ENCODE peak calls at places on chromosomes 2 and 18, in ten cellular contexts. O, U, T, G, Q, R, C, Z, E and I are unnamed samples.

GRCh38 chr2:235595420-235596010 is 101.7 kb downstream of the AGAP1 start:
- DNase-seq in C (peak; percentile 67), R (no peak), Q (peak; percentile 29), O (peak; percentile 69), T (peak; percentile 89), Z (no peak), E (peak; percentile 58), U (peak; percentile 85), G (no peak), I (peak; percentile 41)

GRCh38 chr2:25672500-25673169 is 742 bp downstream of the DTNB start:
- DNase-seq in O (peak; percentile 29), R (peak; percentile 56), T (peak; percentile 23), Z (peak; percentile 40), Q (peak; percentile 77), U (peak; percentile 80), C (peak; percentile 70), G (peak; percentile 43), E (peak; percentile 66), I (peak; percentile 45)

GRCh38 chr18:10771053-10771709 is 245.4 kb downstream of the NAPG start:
- DNase-seq in C (no peak), E (no peak), R (peak; percentile 13), T (no peak), O (no peak), Q (no peak), Z (no peak), U (no peak), G (no peak), I (no peak)

GRCh38 chr2:96247009-96247408 is 18.8 kb downstream of the TMEM127 start:
- DNase-seq in T (no peak), G (no peak), R (no peak), C (no peak), Q (no peak), O (no peak), U (no peak), E (no peak), Z (no peak), I (no peak)

GRCh38 chr2:8984152-8984551 is 19.3 kb downstream of the MBOAT2 start:
- DNase-seq in T (peak; percentile 15), U (no peak), E (no peak), C (no peak), Z (no peak), O (no peak), G (no peak), Q (no peak), R (no peak), I (no peak)

GRCh38 chr2:30232801-30233130 is 1.4 kb downstream of the LBH start:
- DNase-seq in R (no peak), E (no peak), Q (peak; percentile 46), U (no peak), O (no peak), T (peak; percentile 41), G (no peak), Z (no peak), C (no peak), I (no peak)

GRCh38 chr2:289362-290089 is 1.6 kb upstream of the ALKAL2 start:
- DNase-seq in O (no peak), Q (no peak), T (peak; percentile 16), C (peak; percentile 53), G (no peak), Z (no peak), U (peak; percentile 74), R (no peak), E (no peak), I (peak; percentile 40)

GRCh38 chr2:205612661-205613060 is 69.6 kb upstream of the NRP2 start:
- DNase-seq in O (no peak), C (no peak), U (no peak), G (no peak), E (no peak), R (no peak), Q (no peak), T (no peak), Z (no peak), I (no peak)

GRCh38 chr2:206642075-206643025 is at the start of gene FAM237A:
- DNase-seq in Z (no peak), T (peak; percentile 81), U (peak; percentile 78), R (no peak), E (no peak), O (no peak), C (no peak), G (no peak), Q (no peak), I (no peak)

GRCh38 chr2:235091421-235091820 is 139.6 kb downstream of the SH3BP4 start:
- DNase-seq in C (no peak), O (no peak), T (peak; percentile 49), R (no peak), U (no peak), E (no peak), Q (no peak), Z (no peak), G (no peak), I (no peak)

GRCh38 chr18:35355140-35355618 is 11.0 kb upstream of the ZNF24 start:
- DNase-seq in Q (peak; percentile 76), U (peak; percentile 62), O (peak; percentile 64), G (peak; percentile 44), E (peak; percentile 90), T (peak; percentile 89), C (peak; percentile 83), Z (no peak), R (peak; percentile 21), I (peak; percentile 77)

GRCh38 chr2:215950009-215950408 is 63.3 kb downstream of the MREG start:
- DNase-seq in C (no peak), E (no peak), T (peak; percentile 65), Q (peak; percentile 21), Z (no peak), G (no peak), R (no peak), O (no peak), U (no peak), I (no peak)

GRCh38 chr18:36934884-36935283 is 106.0 kb downstream of the KIAA1328 start:
- DNase-seq in Q (no peak), U (no peak), Z (no peak), O (no peak), R (no peak), C (no peak), E (no peak), T (peak; percentile 87), G (no peak), I (no peak)

GRCh38 chr2:197248001-197248401 is 62.6 kb downstream of the ANKRD44 start:
- DNase-seq in Z (no peak), U (no peak), C (no peak), T (no peak), R (no peak), Q (no peak), E (no peak), O (no peak), G (no peak), I (no peak)

GRCh38 chr2:120988051-120988707 is 252.5 kb downstream of the GLI2 start:
- DNase-seq in Q (no peak), T (no peak), U (no peak), G (no peak), E (no peak), R (no peak), C (no peak), O (no peak), Z (no peak), I (no peak)

GRCh38 chr18:44514766-44515165 is 165.9 kb upstream of the SETBP1 start:
- DNase-seq in R (no peak), C (no peak), T (no peak), U (no peak), E (no peak), O (no peak), Z (no peak), Q (no peak), G (no peak), I (no peak)

GRCh38 chr2:219987830-219988229 is 360.4 kb downstream of the SLC4A3 start:
- DNase-seq in Z (no peak), E (no peak), T (peak; percentile 87), C (peak; percentile 57), G (no peak), U (no peak), O (no peak), R (no peak), Q (no peak), I (no peak)

GRCh38 chr2:80185091-80185490 is 119.5 kb downstream of the LRRTM1 start:
- DNase-seq in T (no peak), C (no peak), Z (no peak), G (no peak), R (no peak), U (no peak), O (no peak), Q (no peak), E (no peak), I (no peak)

GRCh38 chr18:3281456-3282400 is 19.8 kb downstream of the MYL12B start:
- DNase-seq in G (no peak), T (peak; percentile 93), Z (no peak), Q (peak; percentile 59), R (no peak), E (peak; percentile 54), O (no peak), C (no peak), U (no peak), I (no peak)